ENCODE peak calls at places on chromosome X, in ten cellular contexts. Z, P, S, L, Q, X, E, V, J and N are unnamed samples.

GRCh38 chrX:12701625-12702024 is 89.6 kb upstream of the PRPS2 start:
- DNase-seq in Z (peak; percentile 23), P (no peak), S (peak; percentile 53), L (peak; percentile 43), Q (peak; percentile 55), X (no peak), E (peak; percentile 46), V (peak; percentile 70), J (no peak), N (peak; percentile 16)

GRCh38 chrX:115562492-115562872 is 1.5 kb downstream of the PLS3 start:
- DNase-seq in Z (peak; percentile 3), P (no peak), S (peak; percentile 46), L (no peak), Q (no peak), X (no peak), E (peak; percentile 43), V (no peak), J (no peak), N (no peak)

GRCh38 chrX:100587846-100588245 is 3.1 kb downstream of the TNMD start:
- DNase-seq in Z (no peak), P (no peak), S (no peak), L (no peak), Q (no peak), X (no peak), E (no peak), V (no peak), J (no peak), N (no peak)

GRCh38 chrX:136626237-136626636 is 21.7 kb upstream of the CD40LG start:
- DNase-seq in Z (no peak), P (no peak), S (no peak), L (no peak), Q (no peak), X (no peak), E (no peak), V (no peak), J (no peak), N (no peak)

GRCh38 chrX:9851890-9852289 is 65.7 kb downstream of the SHROOM2 start:
- DNase-seq in Z (no peak), P (no peak), S (no peak), L (no peak), Q (no peak), X (no peak), E (peak; percentile 28), V (no peak), J (no peak), N (no peak)

GRCh38 chrX:150099316-150099715 is 161.0 kb upstream of the EOLA2 start:
- DNase-seq in Z (no peak), P (no peak), S (no peak), L (no peak), Q (no peak), X (no peak), E (no peak), V (no peak), J (no peak), N (no peak)

GRCh38 chrX:129188223-129188622 is 335.1 kb downstream of the SMARCA1 start:
- DNase-seq in Z (no peak), P (no peak), S (peak; percentile 80), L (no peak), Q (peak; percentile 47), X (no peak), E (no peak), V (no peak), J (no peak), N (no peak)

GRCh38 chrX:10769165-10769564 is 148.8 kb upstream of the MID1 start:
- DNase-seq in Z (peak; percentile 24), P (no peak), S (no peak), L (no peak), Q (no peak), X (no peak), E (peak; percentile 36), V (no peak), J (no peak), N (no peak)

GRCh38 chrX:9911479-9911878 is 55.7 kb upstream of the CLDN34 start:
- DNase-seq in Z (no peak), P (no peak), S (no peak), L (no peak), Q (no peak), X (no peak), E (peak; percentile 78), V (no peak), J (no peak), N (no peak)

GRCh38 chrX:41382699-41383645 is 49.0 kb downstream of the DDX3X start:
- DNase-seq in Z (no peak), P (no peak), S (no peak), L (no peak), Q (no peak), X (no peak), E (peak; percentile 33), V (peak; percentile 3), J (no peak), N (no peak)

GRCh38 chrX:77779695-77780094 is 6.3 kb downstream of the ATRX start:
- DNase-seq in Z (no peak), P (no peak), S (no peak), L (no peak), Q (no peak), X (no peak), E (no peak), V (no peak), J (no peak), N (no peak)
- H3K27ac ChIP-seq in Z (no peak overlapping the region), P (no peak overlapping the region), S (no peak overlapping the region), L (no peak overlapping the region), Q (no peak overlapping the region), X (no peak overlapping the region), E (no peak overlapping the region), V (no peak overlapping the region), J (no peak overlapping the region), N (no peak overlapping the region)

GRCh38 chrX:6041630-6042029 is 187.0 kb downstream of the NLGN4X start:
- DNase-seq in Z (no peak), P (no peak), S (no peak), L (no peak), Q (no peak), X (no peak), E (peak; percentile 47), V (no peak), J (no peak), N (no peak)
- H3K27ac ChIP-seq in Z (no peak overlapping the region), P (no peak overlapping the region), S (no peak overlapping the region), L (no peak overlapping the region), Q (no peak overlapping the region), X (no peak overlapping the region), E (no peak overlapping the region), V (no peak overlapping the region), J (no peak overlapping the region), N (no peak overlapping the region)

GRCh38 chrX:46707274-46707965 is 51.5 kb downstream of the SLC9A7 start:
- DNase-seq in Z (no peak), P (no peak), S (no peak), L (no peak), Q (no peak), X (no peak), E (no peak), V (no peak), J (no peak), N (no peak)

GRCh38 chrX:46710425-46710824 is 48.5 kb downstream of the SLC9A7 start:
- DNase-seq in Z (no peak), P (no peak), S (no peak), L (no peak), Q (no peak), X (no peak), E (peak; percentile 77), V (no peak), J (no peak), N (no peak)

GRCh38 chrX:46703980-46704379 is 54.9 kb downstream of the SLC9A7 start:
- DNase-seq in Z (no peak), P (no peak), S (no peak), L (no peak), Q (no peak), X (no peak), E (peak; percentile 43), V (no peak), J (no peak), N (no peak)

GRCh38 chrX:46704767-46705386 is 54.0 kb downstream of the SLC9A7 start:
- DNase-seq in Z (no peak), P (no peak), S (no peak), L (no peak), Q (no peak), X (no peak), E (peak; percentile 78), V (no peak), J (no peak), N (no peak)
- H3K27ac ChIP-seq in Z (no peak overlapping the region), P (no peak overlapping the region), S (no peak overlapping the region), L (no peak overlapping the region), Q (no peak overlapping the region), X (no peak overlapping the region), E (no peak overlapping the region), V (no peak overlapping the region), J (no peak overlapping the region), N (no peak overlapping the region)

GRCh38 chrX:39850209-39850608 is 247.5 kb downstream of the BCOR start:
- DNase-seq in Z (no peak), P (no peak), S (no peak), L (no peak), Q (no peak), X (no peak), E (no peak), V (no peak), J (no peak), N (no peak)
- H3K27ac ChIP-seq in Z (no peak overlapping the region), P (no peak overlapping the region), S (no peak overlapping the region), L (no peak overlapping the region), Q (no peak overlapping the region), X (no peak overlapping the region), E (no peak overlapping the region), V (no peak overlapping the region), J (no peak overlapping the region), N (no peak overlapping the region)

GRCh38 chrX:30659421-30659820 is 6.2 kb downstream of the GK start:
- DNase-seq in Z (no peak), P (no peak), S (no peak), L (no peak), Q (no peak), X (no peak), E (peak; percentile 58), V (no peak), J (no peak), N (no peak)
- H3K27ac ChIP-seq in Z (no peak overlapping the region), P (no peak overlapping the region), S (no peak overlapping the region), L (peak overlapping the region; percentile 82), Q (no peak overlapping the region), X (no peak overlapping the region), E (peak overlapping the region; percentile 86), V (no peak overlapping the region), J (no peak overlapping the region), N (no peak overlapping the region)

GRCh38 chrX:45714864-45715263 is 514.2 kb upstream of the DIPK2B start:
- DNase-seq in Z (no peak), P (no peak), S (no peak), L (no peak), Q (no peak), X (no peak), E (peak; percentile 81), V (no peak), J (peak; percentile 19), N (no peak)
- H3K27ac ChIP-seq in Z (no peak overlapping the region), P (no peak overlapping the region), S (no peak overlapping the region), L (peak overlapping the region; percentile 37), Q (no peak overlapping the region), X (no peak overlapping the region), E (peak overlapping the region; percentile 39), V (peak overlapping the region; percentile 67), J (peak overlapping the region; percentile 39), N (no peak overlapping the region)